ENCODE peak calls at places on chromosomes 1 and 21, in four cellular contexts. I, W, H and A are unnamed samples.

GRCh38 chr1:71861022-71861421 is 421.3 kb downstream of the NEGR1 start:
- DNase-seq in W (no peak), H (no peak), I (no peak), A (no peak)

GRCh38 chr1:110746644-110747259 is 72.0 kb upstream of the KCNA3 start:
- DNase-seq in H (peak; percentile 12), I (peak; percentile 38), W (no peak), A (no peak)

GRCh38 chr21:35368326-35368725 is 319.2 kb upstream of the RUNX1 start:
- DNase-seq in I (no peak), W (no peak), H (no peak), A (no peak)

GRCh38 chr1:241849345-241849695 is 1.3 kb downstream of the EXO1 start:
- DNase-seq in W (no peak), H (no peak), I (no peak), A (no peak)

GRCh38 chr1:202835548-202836072 is 24.9 kb downstream of the PCAT6 start:
- DNase-seq in H (no peak), I (no peak), W (no peak), A (no peak)

GRCh38 chr1:61461406-61462384 is 263.2 kb downstream of the TM2D1 start:
- DNase-seq in W (no peak), I (no peak), H (no peak), A (no peak)

GRCh38 chr1:74835046-74835445 is 102.1 kb downstream of the TYW3 start:
- DNase-seq in I (no peak), H (no peak), W (no peak), A (no peak)

GRCh38 chr1:36321119-36321951 is 2.1 kb downstream of the EVA1B start:
- DNase-seq in H (peak; percentile 68), W (peak; percentile 90), I (peak; percentile 84), A (no peak)

GRCh38 chr1:247110627-247111258 is 6.6 kb upstream of the ZNF669 start:
- DNase-seq in W (no peak), I (no peak), H (no peak), A (no peak)

GRCh38 chr21:26169061-26169610 is 1.4 kb downstream of the APP start:
- DNase-seq in W (peak; percentile 69), H (peak; percentile 49), I (no peak), A (peak; percentile 42)

GRCh38 chr1:35894183-35894582 is 11.2 kb downstream of the AGO1 start:
- DNase-seq in H (no peak), I (no peak), W (peak; percentile 66), A (no peak)

GRCh38 chr1:218488986-218489385 is 143.8 kb downstream of the TGFB2 start:
- DNase-seq in I (no peak), H (no peak), W (no peak), A (peak; percentile 21)

GRCh38 chr1:2415801-2416208 is 3.4 kb upstream of the PEX10 start:
- DNase-seq in I (peak; percentile 23), W (no peak), H (peak; percentile 74), A (no peak)

GRCh38 chr1:168834225-168834872 is 105.3 kb upstream of the DPT start:
- DNase-seq in W (no peak), I (no peak), H (no peak), A (no peak)

GRCh38 chr1:224092601-224093000 is 21.3 kb upstream of the FBXO28 start:
- DNase-seq in H (no peak), W (no peak), I (no peak), A (no peak)

GRCh38 chr1:1858382-1859086 is 32.4 kb downstream of the GNB1 start:
- DNase-seq in H (peak; percentile 80), I (peak; percentile 67), W (peak; percentile 91), A (peak; percentile 48)

GRCh38 chr1:221724931-221725605 is 16.8 kb downstream of the DUSP10 start:
- DNase-seq in I (peak; percentile 38), W (peak; percentile 70), H (peak; percentile 21), A (no peak)

GRCh38 chr1:55040083-55040952 is 970 bp downstream of the PCSK9 start:
- DNase-seq in W (no peak), I (no peak), H (no peak), A (no peak)

GRCh38 chr1:109652446-109652845 is 3.5 kb upstream of the GSTM4 start:
- DNase-seq in H (no peak), W (no peak), I (no peak), A (no peak)

GRCh38 chr1:6325482-6325881 is 64.6 kb upstream of the GPR153 start:
- DNase-seq in H (no peak), I (no peak), W (no peak), A (no peak)

GRCh38 chr21:38388684-38389676 is 109.3 kb downstream of the ERG start:
- DNase-seq in H (no peak), I (no peak), W (no peak), A (no peak)

GRCh38 chr1:108009603-108010195 is 44.7 kb upstream of the VAV3 start:
- DNase-seq in W (no peak), I (no peak), H (no peak), A (no peak)

GRCh38 chr1:172449585-172450523 is 6.0 kb upstream of the PIGC start:
- DNase-seq in W (peak; percentile 66), I (peak; percentile 50), H (peak; percentile 58), A (no peak)

GRCh38 chr1:236128646-236129178 is 13.6 kb upstream of the GPR137B start:
- DNase-seq in H (no peak), I (no peak), W (no peak), A (no peak)

GRCh38 chr1:160247053-160247452 is 15.3 kb downstream of the DCAF8 start:
- DNase-seq in W (no peak), H (no peak), I (no peak), A (no peak)

GRCh38 chr1:196196486-196196885 is 411.8 kb downstream of the KCNT2 start:
- DNase-seq in I (no peak), H (no peak), W (no peak), A (no peak)

GRCh38 chr1:217921126-217921900 is 290.2 kb downstream of the SPATA17 start:
- DNase-seq in H (no peak), I (no peak), W (no peak), A (no peak)

GRCh38 chr1:233357595-233358446 is 30.3 kb downstream of the MAP3K21 start:
- DNase-seq in I (no peak), H (no peak), W (no peak), A (no peak)

GRCh38 chr1:193406901-193407300 is 220.5 kb upstream of the B3GALT2 start:
- DNase-seq in I (no peak), H (no peak), W (no peak), A (no peak)

GRCh38 chr21:15224346-15225086 is 159.7 kb upstream of the NRIP1 start:
- DNase-seq in I (no peak), H (no peak), W (no peak), A (no peak)

GRCh38 chr1:103142466-103142865 is 34.1 kb upstream of the COL11A1 start:
- DNase-seq in I (no peak), H (no peak), W (no peak), A (no peak)

GRCh38 chr1:210882414-210883221 is 251.3 kb downstream of the KCNH1 start:
- DNase-seq in I (no peak), H (no peak), W (no peak), A (no peak)

GRCh38 chr1:205505791-205506190 is 1.3 kb downstream of the CDK18 start:
- DNase-seq in W (peak; percentile 88), H (peak; percentile 26), I (peak; percentile 76), A (peak; percentile 72)

GRCh38 chr1:1921459-1921862 is 2.4 kb upstream of the TMEM52 start:
- DNase-seq in I (no peak), H (peak; percentile 11), W (no peak), A (no peak)

GRCh38 chr1:4605158-4605557 is 49.3 kb upstream of the AJAP1 start:
- DNase-seq in W (no peak), H (no peak), I (no peak), A (no peak)

GRCh38 chr1:160261526-160261877 is 847 bp downstream of the DCAF8 start:
- DNase-seq in H (peak; percentile 54), I (no peak), W (no peak), A (no peak)

GRCh38 chr1:244815600-244816099 is 19.8 kb upstream of the COX20 start:
- DNase-seq in I (no peak), W (no peak), H (no peak), A (no peak)

DNA sequence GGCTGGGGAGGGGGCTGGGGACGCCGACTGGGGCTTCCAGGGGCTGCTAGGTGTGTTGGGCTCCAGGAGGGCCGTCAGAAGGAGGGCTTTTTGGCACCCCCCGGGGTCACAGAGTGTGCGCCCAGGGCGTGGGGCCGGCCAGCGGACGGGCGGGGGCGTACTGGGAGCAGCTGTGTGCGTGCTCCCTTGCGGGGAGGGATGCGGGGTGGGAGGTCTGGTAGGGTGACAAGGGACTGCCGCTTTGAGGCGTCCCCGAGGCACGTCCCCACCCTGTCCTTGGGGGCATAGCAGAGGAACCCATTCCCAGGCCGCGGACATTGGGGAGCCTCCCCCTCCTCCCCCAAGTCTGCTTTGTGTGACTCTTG is 1.1 kb downstream of the FOXO6 start:
- DNase-seq in I (no peak), H (no peak), W (no peak), A (no peak)
- H3K4me1 ChIP-seq in I (peaks cover 44% of the 10 kb centered on the region), H (peaks cover 65% of the 10 kb centered on the region), W (peaks cover 18% of the 10 kb centered on the region), A (peaks cover 17% of the 10 kb centered on the region)

GRCh38 chr1:27132624-27133023 is 22.3 kb downstream of the SLC9A1 start:
- DNase-seq in W (no peak), I (no peak), H (peak; percentile 48), A (no peak)

GRCh38 chr1:27130798-27131197 is 24.1 kb downstream of the SLC9A1 start:
- DNase-seq in H (no peak), I (peak; percentile 65), W (no peak), A (no peak)

GRCh38 chr1:27135920-27136551 is 18.9 kb downstream of the SLC9A1 start:
- DNase-seq in H (no peak), W (no peak), I (no peak), A (no peak)

GRCh38 chr1:27133990-27134389 is 20.9 kb downstream of the SLC9A1 start:
- DNase-seq in H (no peak), I (no peak), W (no peak), A (no peak)

GRCh38 chr1:27133158-27133557 is 21.8 kb downstream of the SLC9A1 start:
- DNase-seq in I (no peak), W (no peak), H (no peak), A (no peak)
- H3K4me3 ChIP-seq in I (no peak overlapping the region), W (no peak overlapping the region), H (no peak overlapping the region), A (no peak overlapping the region)

GRCh38 chr1:231584117-231584516 is 42.5 kb upstream of the DISC1 start:
- DNase-seq in W (no peak), I (no peak), H (no peak), A (no peak)
- TF ChIP-seq CTCF in W (no peak), I (no peak), H (peak; percentile 2), A (no peak)

DNA sequence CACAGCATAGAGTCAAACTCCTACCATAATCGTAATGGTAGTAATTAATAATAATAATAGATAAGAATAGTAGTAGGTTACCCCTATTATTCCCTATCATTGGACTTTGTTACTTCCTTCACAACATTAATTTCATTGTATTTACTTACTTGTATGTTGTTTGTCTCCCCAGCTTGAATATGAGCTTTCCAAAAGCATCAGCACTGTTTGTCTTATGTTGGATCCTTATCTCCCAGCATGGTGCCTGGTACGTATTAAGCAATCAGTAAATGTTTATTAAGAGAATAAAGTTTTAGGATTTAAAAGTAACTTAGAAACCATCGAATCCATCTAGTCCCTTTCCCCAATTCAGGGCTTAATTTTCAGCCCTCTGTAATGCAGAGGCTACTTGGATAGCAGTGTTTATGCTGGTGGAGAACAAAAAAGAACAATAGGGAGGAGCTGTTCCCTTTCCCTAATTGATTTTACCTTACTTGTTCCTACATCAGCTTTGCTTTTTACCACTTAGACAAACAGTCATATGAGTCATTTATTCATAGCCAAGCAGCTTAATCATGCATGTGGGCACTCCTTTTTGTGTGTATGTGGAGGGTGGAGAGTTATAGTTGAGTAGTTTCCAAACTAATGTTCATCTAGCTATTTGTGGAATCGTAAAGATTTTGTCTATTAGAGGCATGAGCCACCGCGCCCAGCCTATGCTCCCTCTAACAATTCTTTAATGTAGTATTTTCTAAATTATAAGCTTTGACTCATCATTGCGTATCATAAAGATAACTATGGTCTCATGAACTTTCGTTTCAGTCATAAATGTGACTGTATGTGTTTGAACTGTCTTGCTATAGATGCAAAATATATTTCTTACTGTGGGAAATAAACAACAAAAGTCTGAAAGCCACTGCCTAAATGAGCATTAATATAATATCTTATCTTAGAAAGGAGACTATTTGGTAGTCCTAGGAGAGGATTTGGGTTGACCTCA is 20.9 kb upstream of the DR1 start:
- DNase-seq in I (no peak), W (no peak), H (no peak), A (no peak)
- H3K4me1 ChIP-seq in I (no peaks in the 10 kb centered on the region), W (no peaks in the 10 kb centered on the region), H (peaks cover 27% of the 10 kb centered on the region), A (peaks cover 4% of the 10 kb centered on the region)